ENCODE peak calls at places on chromosomes 2 and 18, in six cellular contexts. L is WTC11, I is GM06990, M is heart left ventricle, V is psoas muscle, Z is lower leg skin. K is an unnamed sample.

GRCh38 chr18:63676526-63676925 is 14.8 kb upstream of the SERPINB3 start:
- DNase-seq in L (peak; percentile 50), Z (no peak), M (no peak), I (no peak), V (no peak), K (no peak)

GRCh38 chr2:218959761-218960195 is 312 bp downstream of the CDK5R2 start:
- DNase-seq in I (no peak), M (no peak), L (no peak), Z (no peak), V (no peak), K (no peak)

GRCh38 chr2:208711598-208711997 is 305.0 kb downstream of the PTH2R start:
- DNase-seq in I (no peak), V (no peak), L (no peak), Z (no peak), M (no peak), K (no peak)

GRCh38 chr2:190882831-190883582 is 2.4 kb downstream of the GLS start:
- DNase-seq in M (no peak), I (no peak), L (no peak), V (no peak), Z (no peak), K (no peak)

GRCh38 chr18:48328473-48329205 is 80.5 kb downstream of the ZBTB7C start:
- DNase-seq in M (no peak), Z (no peak), V (no peak), L (no peak), I (no peak), K (no peak)

GRCh38 chr2:167686691-167687090 is 560.7 kb downstream of the STK39 start:
- DNase-seq in Z (no peak), V (no peak), L (no peak), I (no peak), M (no peak), K (no peak)

GRCh38 chr2:27655155-27655951 is 8.1 kb downstream of the SUPT7L start:
- DNase-seq in M (no peak), Z (no peak), I (no peak), V (no peak), L (no peak), K (peak; percentile 53)

GRCh38 chr18:58533771-58534170 is 95.1 kb downstream of the ALPK2 start:
- DNase-seq in I (no peak), M (no peak), Z (no peak), L (no peak), V (no peak), K (no peak)

GRCh38 chr2:70927138-70927537 is 8.6 kb upstream of the ATP6V1B1 start:
- DNase-seq in Z (no peak), V (peak; percentile 17), L (no peak), I (no peak), M (no peak), K (no peak)

GRCh38 chr2:128486640-128487375 is 168.1 kb upstream of the HS6ST1 start:
- DNase-seq in V (no peak), I (no peak), M (no peak), Z (no peak), L (no peak), K (no peak)

GRCh38 chr2:219060821-219061791 is at the start of gene IHH:
- DNase-seq in M (no peak), Z (no peak), I (no peak), L (peak; percentile 54), V (peak; percentile 55), K (no peak)

GRCh38 chr18:7566587-7567486 is at the start of gene PTPRM:
- DNase-seq in V (peak; percentile 97), L (peak; percentile 67), Z (peak; percentile 86), I (peak; percentile 39), M (peak; percentile 94), K (peak; percentile 50)
- TF ChIP-seq CTCF in V (peak; percentile 75), L (peak; percentile 18), Z (no peak), I (no peak), M (peak; percentile 61), K (peak; percentile 44)

GRCh38 chr2:134897932-134898331 is 20.7 kb upstream of the CCNT2 start:
- DNase-seq in L (no peak), I (no peak), V (no peak), Z (no peak), M (no peak), K (no peak)
- TF ChIP-seq CTCF in L (no peak), I (peak; percentile 17), V (peak; percentile 32), Z (no peak), M (peak; percentile 26), K (peak; percentile 31)

GRCh38 chr2:19685713-19686112 is 216.1 kb downstream of the TTC32 start:
- DNase-seq in L (no peak), I (no peak), Z (no peak), M (no peak), V (no peak), K (no peak)

GRCh38 chr2:19688059-19688458 is 213.7 kb downstream of the TTC32 start:
- DNase-seq in V (no peak), Z (no peak), L (no peak), I (no peak), M (peak; percentile 17), K (no peak)

GRCh38 chr2:19686439-19686838 is 215.3 kb downstream of the TTC32 start:
- DNase-seq in I (no peak), L (no peak), V (no peak), Z (no peak), M (no peak), K (no peak)

GRCh38 chr2:19689769-19690168 is 212.0 kb downstream of the TTC32 start:
- DNase-seq in I (no peak), L (no peak), V (no peak), M (no peak), Z (no peak), K (no peak)

DNA sequence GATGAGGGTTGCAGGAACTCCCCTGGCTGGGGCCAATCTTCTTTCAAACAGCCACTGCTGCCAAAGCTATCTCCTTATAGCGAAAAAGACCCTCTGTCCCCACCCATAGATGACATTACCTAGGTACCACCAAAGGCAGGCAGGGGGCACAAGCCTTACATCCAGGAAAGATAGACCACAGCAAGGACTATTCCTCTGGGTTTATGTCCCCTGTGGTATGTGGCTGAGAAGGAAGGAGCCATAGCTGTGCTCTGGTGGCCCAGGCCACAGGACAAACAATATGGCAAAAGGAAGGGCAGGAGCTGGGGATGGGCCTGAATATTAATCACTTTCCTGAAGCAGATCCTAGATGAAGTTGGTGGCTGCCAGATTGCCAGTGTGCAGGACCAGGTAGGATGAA is 214.5 kb downstream of the TTC32 start:
- DNase-seq in Z (no peak), L (no peak), V (no peak), M (no peak), I (no peak), K (no peak)
- TF ChIP-seq CTCF in Z (no peak), L (no peak), V (no peak), M (no peak), I (peak; percentile 48), K (no peak)

GRCh38 chr2:97669448-97669847 is at the start of gene C2orf92:
- DNase-seq in L (no peak), I (no peak), V (no peak), Z (no peak), M (no peak), K (no peak)
- TF ChIP-seq CTCF in L (no peak), I (no peak), V (no peak), Z (no peak), M (no peak), K (no peak)

DNA sequence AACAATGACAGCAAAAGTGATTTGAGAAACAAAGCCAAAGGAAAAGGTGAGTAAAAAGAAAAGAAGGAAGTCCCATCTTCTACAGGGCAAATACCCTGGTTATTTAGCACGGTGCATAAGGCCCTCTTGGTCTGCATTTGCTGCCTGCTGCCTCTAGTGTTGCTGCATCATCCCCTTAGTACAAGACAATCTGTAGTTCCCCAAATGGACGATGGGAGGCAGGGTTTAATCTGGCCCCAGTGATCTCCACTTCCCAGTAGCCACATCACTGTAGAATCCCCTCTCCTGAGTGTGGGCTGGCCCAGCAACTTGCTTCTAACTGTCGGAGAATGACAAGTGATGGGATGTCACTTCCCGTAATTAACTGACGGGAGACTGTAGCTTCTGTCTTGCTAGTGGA is 85.1 kb downstream of the CTAGE1 start:
- DNase-seq in Z (no peak), M (no peak), I (no peak), V (no peak), L (peak; percentile 71), K (no peak)
- TF ChIP-seq CTCF in Z (no peak), M (no peak), I (peak; percentile 31), V (no peak), L (peak; percentile 40), K (no peak)

GRCh38 chr2:176091329-176092258 is 927 bp upstream of the HOXD13 start:
- DNase-seq in V (no peak), L (no peak), I (no peak), M (no peak), Z (no peak), K (no peak)

GRCh38 chr2:176093889-176094232 is 1.3 kb downstream of the HOXD13 start:
- DNase-seq in Z (no peak), L (no peak), M (no peak), V (no peak), I (no peak), K (no peak)

GRCh38 chr2:176094307-176094706 is 1.8 kb downstream of the HOXD13 start:
- DNase-seq in V (no peak), I (no peak), M (no peak), Z (no peak), L (no peak), K (no peak)

GRCh38 chr2:176092270-176093144 is at the start of gene HOXD13:
- DNase-seq in Z (no peak), V (no peak), I (no peak), M (no peak), L (peak; percentile 76), K (no peak)

GRCh38 chr2:176093145-176093888 is 796 bp downstream of the HOXD13 start:
- DNase-seq in L (no peak), Z (no peak), V (no peak), M (no peak), I (no peak), K (peak; percentile 22)
- TF ChIP-seq CTCF in L (no peak), Z (no peak), V (no peak), M (no peak), I (no peak), K (no peak)

GRCh38 chr2:235669269-235669831 is 175.5 kb downstream of the AGAP1 start:
- DNase-seq in M (peak; percentile 80), V (peak; percentile 86), Z (no peak), L (peak; percentile 90), I (peak; percentile 51), K (peak; percentile 47)

GRCh38 chr2:235669983-235670962 is 176.4 kb downstream of the AGAP1 start:
- DNase-seq in M (peak; percentile 68), L (peak; percentile 66), Z (no peak), I (no peak), V (peak; percentile 80), K (no peak)

GRCh38 chr2:235668782-235669181 is 174.9 kb downstream of the AGAP1 start:
- DNase-seq in I (no peak), Z (no peak), M (no peak), L (no peak), V (no peak), K (no peak)

GRCh38 chr2:235672720-235673119 is 178.9 kb downstream of the AGAP1 start:
- DNase-seq in V (no peak), M (no peak), I (no peak), L (no peak), Z (no peak), K (no peak)

GRCh38 chr2:235670974-235671787 is 177.3 kb downstream of the AGAP1 start:
- DNase-seq in M (no peak), V (no peak), Z (no peak), L (peak; percentile 34), I (no peak), K (no peak)
- TF ChIP-seq CTCF in M (no peak), V (no peak), Z (no peak), L (no peak), I (no peak), K (no peak)

GRCh38 chr2:46389417-46389916 is 89.9 kb upstream of the TMEM247 start:
- DNase-seq in L (no peak), V (no peak), M (no peak), Z (no peak), I (no peak), K (no peak)
- TF ChIP-seq CTCF in L (no peak), V (no peak), M (no peak), Z (no peak), I (no peak), K (no peak)

K was measured in D721Med.